ENCODE peak calls at places on chromosomes 7 and 10, in eight cellular contexts. One of them, this sample, is unnamed.

GRCh38 chr7:93150200-93150835 is 2.1 kb upstream of the SAMD9L start:
- DNase-seq in stomach: no peak
- DNase-seq in left ventricle myocardium inferior: no peak
- DNase-seq in psoas muscle: no peak
- DNase-seq in fibroblast of lung: peak
- DNase-seq in heart right ventricle: no peak
- DNase-seq in suprapubic skin: no peak
- DNase-seq in mammary epithelial cell: peak
- DNase-seq in this sample: no peak

GRCh38 chr10:59176241-59177030 is at the start of gene PHYHIPL:
- DNase-seq in fibroblast of lung: no peak
- DNase-seq in suprapubic skin: no peak
- DNase-seq in psoas muscle: peak
- DNase-seq in stomach: no peak
- DNase-seq in heart right ventricle: no peak
- DNase-seq in mammary epithelial cell: peak
- DNase-seq in left ventricle myocardium inferior: no peak
- DNase-seq in this sample: peak

GRCh38 chr7:29480456-29480855 is 83.2 kb upstream of the PRR15 start:
- DNase-seq in psoas muscle: no peak
- DNase-seq in stomach: peak
- DNase-seq in heart right ventricle: no peak
- DNase-seq in mammary epithelial cell: no peak
- DNase-seq in suprapubic skin: no peak
- DNase-seq in left ventricle myocardium inferior: no peak
- DNase-seq in fibroblast of lung: no peak
- DNase-seq in this sample: peak

GRCh38 chr7:32164341-32164996 is 94.3 kb upstream of the PDE1C start:
- DNase-seq in stomach: no peak
- DNase-seq in heart right ventricle: no peak
- DNase-seq in mammary epithelial cell: peak
- DNase-seq in suprapubic skin: no peak
- DNase-seq in fibroblast of lung: peak
- DNase-seq in left ventricle myocardium inferior: no peak
- DNase-seq in psoas muscle: no peak
- DNase-seq in this sample: peak

GRCh38 chr10:75723319-75723965 is 292.0 kb downstream of the LRMDA start:
- DNase-seq in heart right ventricle: no peak
- DNase-seq in mammary epithelial cell: no peak
- DNase-seq in suprapubic skin: no peak
- DNase-seq in left ventricle myocardium inferior: no peak
- DNase-seq in fibroblast of lung: no peak
- DNase-seq in psoas muscle: no peak
- DNase-seq in stomach: no peak
- DNase-seq in this sample: no peak

GRCh38 chr7:16564909-16565426 is 38.3 kb downstream of the LRRC72 start:
- DNase-seq in stomach: no peak
- DNase-seq in suprapubic skin: no peak
- DNase-seq in psoas muscle: no peak
- DNase-seq in fibroblast of lung: peak
- DNase-seq in mammary epithelial cell: peak
- DNase-seq in left ventricle myocardium inferior: no peak
- DNase-seq in heart right ventricle: no peak
- DNase-seq in this sample: peak

GRCh38 chr10:73032536-73032935 is 64.1 kb downstream of the P4HA1 start:
- DNase-seq in fibroblast of lung: no peak
- DNase-seq in heart right ventricle: no peak
- DNase-seq in left ventricle myocardium inferior: no peak
- DNase-seq in mammary epithelial cell: no peak
- DNase-seq in suprapubic skin: no peak
- DNase-seq in stomach: no peak
- DNase-seq in psoas muscle: no peak
- DNase-seq in this sample: no peak

GRCh38 chr10:126119591-126119990 is 223.2 kb downstream of the FANK1 start:
- DNase-seq in mammary epithelial cell: no peak
- DNase-seq in stomach: no peak
- DNase-seq in psoas muscle: no peak
- DNase-seq in suprapubic skin: no peak
- DNase-seq in fibroblast of lung: peak
- DNase-seq in left ventricle myocardium inferior: no peak
- DNase-seq in heart right ventricle: no peak
- DNase-seq in this sample: no peak

GRCh38 chr10:91582063-91582673 is 50.7 kb downstream of the PPP1R3C start:
- DNase-seq in stomach: no peak
- DNase-seq in psoas muscle: peak
- DNase-seq in suprapubic skin: no peak
- DNase-seq in mammary epithelial cell: no peak
- DNase-seq in heart right ventricle: peak
- DNase-seq in left ventricle myocardium inferior: peak
- DNase-seq in fibroblast of lung: no peak
- DNase-seq in this sample: no peak

GRCh38 chr7:82183633-82184032 is 259.9 kb downstream of the CACNA2D1 start:
- DNase-seq in left ventricle myocardium inferior: no peak
- DNase-seq in fibroblast of lung: peak
- DNase-seq in stomach: no peak
- DNase-seq in suprapubic skin: no peak
- DNase-seq in mammary epithelial cell: peak
- DNase-seq in heart right ventricle: no peak
- DNase-seq in psoas muscle: no peak
- DNase-seq in this sample: no peak

GRCh38 chr10:70125918-70126590 is 6.6 kb downstream of the AIFM2 start:
- DNase-seq in stomach: no peak
- DNase-seq in heart right ventricle: no peak
- DNase-seq in mammary epithelial cell: no peak
- DNase-seq in suprapubic skin: no peak
- DNase-seq in fibroblast of lung: no peak
- DNase-seq in left ventricle myocardium inferior: no peak
- DNase-seq in psoas muscle: no peak
- DNase-seq in this sample: no peak

GRCh38 chr7:7352845-7353244 is 170.5 kb downstream of the C1GALT1 start:
- DNase-seq in suprapubic skin: no peak
- DNase-seq in stomach: no peak
- DNase-seq in fibroblast of lung: no peak
- DNase-seq in heart right ventricle: no peak
- DNase-seq in psoas muscle: no peak
- DNase-seq in left ventricle myocardium inferior: no peak
- DNase-seq in mammary epithelial cell: peak
- DNase-seq in this sample: no peak

GRCh38 chr7:2680792-2681490 is 7.1 kb upstream of the AMZ1 start:
- DNase-seq in mammary epithelial cell: peak
- DNase-seq in suprapubic skin: peak
- DNase-seq in heart right ventricle: peak
- DNase-seq in psoas muscle: peak
- DNase-seq in stomach: peak
- DNase-seq in fibroblast of lung: peak
- DNase-seq in left ventricle myocardium inferior: peak
- DNase-seq in this sample: peak

GRCh38 chr7:115042596-115042995 is 120.7 kb downstream of the MDFIC start:
- DNase-seq in left ventricle myocardium inferior: no peak
- DNase-seq in heart right ventricle: no peak
- DNase-seq in fibroblast of lung: no peak
- DNase-seq in stomach: no peak
- DNase-seq in suprapubic skin: no peak
- DNase-seq in psoas muscle: no peak
- DNase-seq in mammary epithelial cell: no peak
- DNase-seq in this sample: no peak

GRCh38 chr7:135775230-135775629 is 26.6 kb upstream of the FAM180A start:
- DNase-seq in psoas muscle: no peak
- DNase-seq in stomach: no peak
- DNase-seq in left ventricle myocardium inferior: no peak
- DNase-seq in heart right ventricle: no peak
- DNase-seq in suprapubic skin: no peak
- DNase-seq in fibroblast of lung: no peak
- DNase-seq in mammary epithelial cell: no peak
- DNase-seq in this sample: no peak

GRCh38 chr10:105770813-105771212 is 1129.7 kb downstream of the SORCS3 start:
- DNase-seq in left ventricle myocardium inferior: no peak
- DNase-seq in suprapubic skin: no peak
- DNase-seq in fibroblast of lung: no peak
- DNase-seq in psoas muscle: no peak
- DNase-seq in mammary epithelial cell: no peak
- DNase-seq in stomach: no peak
- DNase-seq in heart right ventricle: no peak
- DNase-seq in this sample: no peak

GRCh38 chr10:3734111-3734510 is 50.9 kb downstream of the KLF6 start:
- DNase-seq in stomach: no peak
- DNase-seq in psoas muscle: no peak
- DNase-seq in fibroblast of lung: no peak
- DNase-seq in left ventricle myocardium inferior: no peak
- DNase-seq in mammary epithelial cell: no peak
- DNase-seq in suprapubic skin: no peak
- DNase-seq in heart right ventricle: no peak
- DNase-seq in this sample: no peak

DNA sequence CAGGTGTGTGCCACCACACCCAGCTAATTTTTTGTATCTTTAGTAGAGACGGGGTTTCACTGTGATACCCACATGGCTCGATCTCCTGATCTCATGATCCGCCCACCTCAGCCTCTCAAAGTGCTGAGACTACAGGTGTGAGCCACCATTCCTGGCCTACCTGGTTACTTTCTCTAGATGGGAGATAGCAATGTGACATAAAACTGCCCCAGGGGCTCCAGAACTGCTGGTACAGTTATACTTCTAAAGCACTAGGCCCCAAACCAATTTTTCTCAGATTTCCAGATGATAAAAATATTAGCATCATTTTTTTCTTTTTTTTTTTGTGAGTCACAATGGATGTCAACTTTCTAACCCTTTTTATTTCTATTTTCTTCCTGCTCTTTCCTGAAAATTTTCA is 27.4 kb downstream of the ITGB8 start:
- DNase-seq in left ventricle myocardium inferior: no peak
- DNase-seq in psoas muscle: no peak
- DNase-seq in heart right ventricle: no peak
- DNase-seq in fibroblast of lung: no peak
- DNase-seq in mammary epithelial cell: no peak
- DNase-seq in stomach: no peak
- DNase-seq in suprapubic skin: no peak
- DNase-seq in this sample: no peak
- H3K27ac ChIP-seq in left ventricle myocardium inferior: no peak
- H3K27ac ChIP-seq in psoas muscle: no peak
- H3K27ac ChIP-seq in heart right ventricle: no peak
- H3K27ac ChIP-seq in fibroblast of lung: no peak
- H3K27ac ChIP-seq in mammary epithelial cell: no peak
- H3K27ac ChIP-seq in stomach: no peak
- H3K27ac ChIP-seq in suprapubic skin: no peak
- H3K27ac ChIP-seq in this sample: no peak

DNA sequence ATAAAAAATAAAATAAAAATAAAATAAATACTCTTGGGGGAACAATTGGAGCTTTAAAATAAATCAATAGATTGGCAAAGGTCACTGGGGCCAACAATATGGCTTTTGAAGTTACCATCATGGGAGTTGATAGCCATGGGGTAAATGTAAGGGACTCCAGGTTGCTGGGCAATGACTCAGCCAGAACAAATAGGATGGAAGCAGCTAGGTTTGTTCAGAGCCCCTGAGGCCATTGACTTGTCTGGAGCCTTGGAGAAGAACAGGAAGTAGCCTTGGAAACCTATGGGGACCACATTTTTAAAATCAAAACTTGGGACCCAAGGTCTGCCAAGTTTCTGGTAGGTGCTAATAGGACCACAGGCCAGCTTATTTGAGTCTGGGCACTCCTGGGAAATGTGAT is 20.2 kb upstream of the FRA10AC1 start:
- DNase-seq in left ventricle myocardium inferior: no peak
- DNase-seq in psoas muscle: no peak
- DNase-seq in suprapubic skin: no peak
- DNase-seq in stomach: no peak
- DNase-seq in mammary epithelial cell: peak
- DNase-seq in fibroblast of lung: no peak
- DNase-seq in heart right ventricle: no peak
- DNase-seq in this sample: no peak
- TF ChIP-seq CTCF in left ventricle myocardium inferior: no peak
- TF ChIP-seq CTCF in psoas muscle: no peak
- TF ChIP-seq CTCF in suprapubic skin: no peak
- TF ChIP-seq CTCF in stomach: no peak
- TF ChIP-seq CTCF in mammary epithelial cell: no peak
- TF ChIP-seq CTCF in fibroblast of lung: no peak
- TF ChIP-seq CTCF in heart right ventricle: no peak
- TF ChIP-seq CTCF in this sample: no peak

DNA sequence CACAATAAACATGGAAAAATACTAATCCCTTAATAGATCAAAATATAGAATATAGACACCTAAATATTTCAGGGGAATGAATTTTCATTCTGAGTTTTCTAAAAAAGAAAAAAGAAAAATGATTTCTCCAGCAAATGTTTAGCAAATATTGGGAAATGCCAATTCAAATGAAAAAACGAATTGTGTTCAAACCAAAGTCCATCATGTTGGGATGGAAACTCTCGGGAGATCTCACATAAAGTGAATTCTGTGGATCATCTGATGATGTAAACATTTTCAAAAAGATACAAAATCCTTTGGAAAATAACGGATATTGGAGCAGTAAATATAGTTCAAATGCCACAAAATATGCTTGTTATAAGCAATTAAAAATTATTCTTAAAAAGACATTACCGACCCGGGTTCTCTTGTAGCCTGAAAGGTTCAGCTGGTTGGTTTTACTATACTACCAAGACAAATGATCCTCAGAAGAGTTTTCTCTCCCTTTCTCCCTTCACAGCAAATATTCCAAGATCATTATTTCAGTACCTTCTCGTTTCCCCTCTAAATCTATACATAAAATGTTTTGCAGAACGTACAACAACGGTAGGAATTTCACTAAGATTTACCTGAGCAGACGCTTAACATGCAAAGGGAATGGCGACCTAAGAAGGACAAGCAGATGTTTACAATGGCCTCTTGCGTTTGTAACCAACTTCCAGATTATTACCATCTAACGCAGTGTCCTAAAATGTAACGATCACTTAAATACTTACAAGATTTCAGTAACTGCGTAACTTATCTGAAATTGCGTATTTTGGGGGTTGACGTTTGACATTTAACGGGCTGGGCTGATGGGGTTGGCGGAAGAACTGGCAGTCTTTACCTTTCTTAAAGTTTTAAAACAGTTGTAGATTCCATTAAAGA is 2.5 kb downstream of the HOXA13 start:
- DNase-seq in left ventricle myocardium inferior: no peak
- DNase-seq in fibroblast of lung: no peak
- DNase-seq in psoas muscle: no peak
- DNase-seq in stomach: no peak
- DNase-seq in suprapubic skin: no peak
- DNase-seq in mammary epithelial cell: no peak
- DNase-seq in heart right ventricle: no peak
- DNase-seq in this sample: no peak
- H3K4me3 ChIP-seq in left ventricle myocardium inferior: no peak
- H3K4me3 ChIP-seq in fibroblast of lung: no peak
- H3K4me3 ChIP-seq in psoas muscle: no peak
- H3K4me3 ChIP-seq in stomach: no peak
- H3K4me3 ChIP-seq in suprapubic skin: no peak
- H3K4me3 ChIP-seq in mammary epithelial cell: no peak
- H3K4me3 ChIP-seq in heart right ventricle: no peak
- H3K4me3 ChIP-seq in this sample: no peak

DNA sequence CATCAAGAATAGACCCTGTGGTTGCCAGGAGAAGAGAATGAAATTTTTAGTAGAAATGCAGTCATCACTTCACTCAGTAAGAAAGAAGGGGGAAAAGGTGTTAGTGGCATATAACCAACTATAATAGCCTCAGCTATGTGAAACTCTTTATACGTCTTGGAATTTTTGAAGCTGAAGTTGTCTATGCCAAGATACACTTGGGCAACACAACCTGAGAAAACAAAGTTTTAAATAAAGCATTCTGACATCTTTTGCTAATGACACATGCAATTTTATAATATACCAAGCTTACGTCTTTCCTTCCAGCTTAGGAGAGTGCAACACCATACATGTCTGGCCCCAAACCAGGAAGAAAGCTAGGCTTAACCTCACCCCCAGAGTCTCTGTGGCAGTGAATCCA is 40.8 kb upstream of the ZNF438 start:
- DNase-seq in heart right ventricle: no peak
- DNase-seq in fibroblast of lung: peak
- DNase-seq in left ventricle myocardium inferior: no peak
- DNase-seq in psoas muscle: no peak
- DNase-seq in mammary epithelial cell: no peak
- DNase-seq in stomach: no peak
- DNase-seq in suprapubic skin: no peak
- DNase-seq in this sample: no peak
- H3K27ac ChIP-seq in heart right ventricle: peak
- H3K27ac ChIP-seq in fibroblast of lung: no peak
- H3K27ac ChIP-seq in left ventricle myocardium inferior: peak
- H3K27ac ChIP-seq in psoas muscle: no peak
- H3K27ac ChIP-seq in mammary epithelial cell: no peak
- H3K27ac ChIP-seq in stomach: no peak
- H3K27ac ChIP-seq in suprapubic skin: no peak
- H3K27ac ChIP-seq in this sample: no peak

This sample was measured in body of pancreas.